ENCODE peak calls at places on chromosomes 2 and 18, in six cellular contexts. L is endothelial cell of umbilical vein; P is CD8-positive, alpha-beta T cell; K is CD8-positive, alpha-beta memory T cell; Z is Peyer's patch; C is IMR-90. S is an unnamed sample.
A peak's percentile ranks its signal among the peaks of the same experiment; 100 is the strongest.

GRCh38 chr2:42786561-42787345 is 5.6 kb downstream of the HAAO start:
- DNase-seq in L (no peak), P (no peak), K (no peak), Z (no peak), C (no peak), S (no peak)

GRCh38 chr2:233495503-233496496 is 70.8 kb downstream of the USP40 start:
- DNase-seq in C (no peak), P (no peak), K (no peak), Z (no peak), L (no peak), S (no peak)

GRCh38 chr18:61322265-61322873 is 10.9 kb upstream of the CDH20 start:
- DNase-seq in Z (peak; percentile 17), K (no peak), L (peak; percentile 53), C (peak; percentile 33), P (no peak), S (no peak)

GRCh38 chr18:59484796-59485328 is 125.8 kb upstream of the LMAN1 start:
- DNase-seq in Z (no peak), C (peak; percentile 96), L (no peak), P (no peak), K (no peak), S (no peak)

GRCh38 chr2:101803945-101804696 is 106.6 kb downstream of the MAP4K4 start:
- DNase-seq in K (no peak), L (no peak), P (no peak), C (no peak), Z (no peak), S (no peak)

GRCh38 chr2:216555274-216555673 is 56.6 kb downstream of the RPL37A start:
- DNase-seq in L (peak; percentile 42), P (no peak), Z (no peak), C (no peak), K (no peak), S (no peak)

GRCh38 chr18:8040021-8040420 is 472.9 kb downstream of the PTPRM start:
- DNase-seq in P (no peak), C (no peak), Z (no peak), K (no peak), L (no peak), S (no peak)

GRCh38 chr18:46920067-46920466 is 2.7 kb downstream of the KATNAL2 start:
- DNase-seq in C (no peak), K (no peak), L (no peak), Z (no peak), P (no peak), S (no peak)

GRCh38 chr2:223989206-223989859 is 32.1 kb downstream of the MRPL44 start:
- DNase-seq in K (no peak), P (no peak), Z (no peak), C (no peak), L (no peak), S (no peak)

GRCh38 chr2:2184549-2185249 is 146.4 kb downstream of the MYT1L start:
- DNase-seq in Z (no peak), C (no peak), P (no peak), L (no peak), K (no peak), S (no peak)

GRCh38 chr2:64626963-64627760 is 26.6 kb downstream of the SERTAD2 start:
- DNase-seq in K (no peak), L (peak; percentile 35), Z (no peak), P (no peak), C (no peak), S (no peak)

GRCh38 chr2:224983719-224984388 is 58.4 kb downstream of the DOCK10 start:
- DNase-seq in P (no peak), K (no peak), C (peak; percentile 59), L (no peak), Z (no peak), S (no peak)

GRCh38 chr2:73907840-73908452 is 15.1 kb downstream of the ACTG2 start:
- DNase-seq in P (peak; percentile 39), C (peak; percentile 62), L (no peak), K (peak; percentile 16), Z (peak; percentile 51), S (peak; percentile 23)

GRCh38 chr2:30990736-30991135 is 147.5 kb downstream of the GALNT14 start:
- DNase-seq in K (no peak), P (no peak), C (no peak), L (no peak), Z (no peak), S (no peak)

GRCh38 chr2:68766378-68766845 is 31.8 kb downstream of the ARHGAP25 start:
- DNase-seq in P (peak; percentile 56), K (peak; percentile 58), L (peak; percentile 41), C (peak; percentile 73), Z (peak; percentile 85), S (peak; percentile 37)

GRCh38 chr2:218366621-218367414 is 10.2 kb downstream of the CATIP start:
- DNase-seq in Z (no peak), K (no peak), L (no peak), P (no peak), C (no peak), S (no peak)

GRCh38 chr2:172864182-172864581 is 128.5 kb downstream of the RAPGEF4 start:
- DNase-seq in P (peak; percentile 6), C (peak; percentile 51), L (peak; percentile 29), K (no peak), Z (no peak), S (peak; percentile 27)

GRCh38 chr2:225100269-225100668 is 58.0 kb upstream of the DOCK10 start:
- DNase-seq in L (peak; percentile 12), C (peak; percentile 34), Z (no peak), P (no peak), K (no peak), S (no peak)

GRCh38 chr2:206274434-206275273 is at the start of gene ZDBF2:
- DNase-seq in P (no peak), Z (peak; percentile 31), L (peak; percentile 73), C (peak; percentile 81), K (peak; percentile 17), S (peak; percentile 30)

GRCh38 chr2:12493031-12493513 is 223.7 kb upstream of the TRIB2 start:
- DNase-seq in C (peak; percentile 93), K (no peak), P (no peak), L (peak; percentile 12), Z (no peak), S (peak; percentile 9)

GRCh38 chr2:234679766-234680687 is 183.1 kb upstream of the ARL4C start:
- DNase-seq in C (peak; percentile 99), K (no peak), Z (no peak), L (peak; percentile 93), P (no peak), S (no peak)

GRCh38 chr18:22048221-22048620 is 121.2 kb upstream of the GATA6 start:
- DNase-seq in P (no peak), K (no peak), Z (no peak), C (no peak), L (no peak), S (no peak)
- H3K9me3 ChIP-seq in P (no peaks in the 10 kb centered on the region), K (no peaks in the 10 kb centered on the region), Z (no peaks in the 10 kb centered on the region), C (no peaks in the 10 kb centered on the region), L (no peaks in the 10 kb centered on the region), S (no peaks in the 10 kb centered on the region)

DNA sequence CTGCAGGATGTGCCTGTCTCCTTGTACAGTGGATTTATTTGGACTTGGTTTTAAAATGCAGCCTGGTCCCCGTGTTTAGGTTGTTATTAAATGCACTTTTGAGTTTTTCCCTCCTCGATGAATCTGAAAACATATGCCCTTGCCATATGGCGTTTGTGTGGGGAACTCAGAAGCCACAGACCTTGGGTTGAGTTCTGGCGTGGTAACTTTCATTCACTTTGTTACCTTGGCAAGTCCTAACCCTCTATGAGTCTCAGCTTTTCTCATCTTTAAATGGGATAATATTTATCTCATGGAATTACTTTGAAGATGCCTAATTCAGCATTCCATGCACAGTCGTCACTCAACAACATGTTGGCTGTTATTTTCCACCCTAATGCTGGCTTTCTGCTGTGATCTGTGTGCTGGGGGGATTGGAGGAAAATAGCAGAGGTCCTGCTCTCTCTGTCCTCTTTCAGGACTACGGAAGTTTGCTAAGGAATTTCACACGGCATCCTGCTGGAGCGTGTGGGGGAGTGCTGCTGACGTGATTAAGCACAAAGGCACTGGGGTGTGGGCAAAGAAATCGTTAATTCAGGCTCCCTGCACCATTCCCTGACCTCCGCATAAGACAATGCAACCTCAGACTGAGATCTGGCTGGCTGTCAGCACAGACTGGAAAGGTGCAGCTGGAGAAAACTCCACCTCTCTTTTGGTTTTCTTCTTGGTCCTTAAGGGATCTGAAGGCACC is 61.7 kb downstream of the LDLRAD4 start:
- DNase-seq in L (no peak), P (no peak), C (no peak), Z (no peak), K (no peak), S (no peak)
- H3K9me3 ChIP-seq in L (no peaks in the 10 kb centered on the region), P (no peaks in the 10 kb centered on the region), C (no peaks in the 10 kb centered on the region), Z (no peaks in the 10 kb centered on the region), K (no peaks in the 10 kb centered on the region), S (no peaks in the 10 kb centered on the region)

DNA sequence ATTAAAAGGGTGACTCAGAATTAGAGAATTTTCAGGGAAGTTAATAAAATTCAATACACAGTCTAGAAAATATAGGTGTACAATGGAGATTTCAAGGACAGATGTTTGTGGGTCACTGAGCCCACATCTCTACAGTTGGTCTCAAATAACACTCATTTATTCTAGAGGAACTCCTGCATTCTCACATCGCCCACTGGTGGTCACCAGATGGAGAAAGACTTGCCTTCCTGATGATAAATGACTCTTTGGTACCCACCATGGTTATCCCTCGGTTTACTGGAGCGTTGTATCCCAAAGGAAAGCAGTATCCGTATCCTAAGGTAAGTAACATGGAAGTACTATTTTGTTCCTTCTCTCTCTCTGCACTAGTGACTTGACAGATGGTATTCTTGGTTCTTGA is 1297.1 kb downstream of the DPP10 start:
- DNase-seq in L (no peak), P (no peak), K (no peak), Z (no peak), C (no peak), S (no peak)
- H3K9me3 ChIP-seq in L (no peaks in the 10 kb centered on the region), P (peaks cover 4% of the 10 kb centered on the region), K (no peaks in the 10 kb centered on the region), Z (no peaks in the 10 kb centered on the region), C (peaks cover 3% of the 10 kb centered on the region), S (no peaks in the 10 kb centered on the region)

GRCh38 chr2:70630761-70631160 is 77.1 kb upstream of the TGFA start:
- DNase-seq in L (no peak), P (no peak), C (no peak), Z (no peak), K (no peak), S (no peak)

GRCh38 chr2:70632388-70632787 is 78.8 kb upstream of the TGFA start:
- DNase-seq in C (no peak), K (no peak), Z (no peak), L (no peak), P (no peak), S (no peak)

GRCh38 chr2:70626254-70626990 is 72.8 kb upstream of the TGFA start:
- DNase-seq in C (no peak), Z (no peak), K (no peak), P (no peak), L (no peak), S (no peak)

GRCh38 chr2:70632966-70633365 is 79.3 kb upstream of the TGFA start:
- DNase-seq in C (no peak), P (no peak), Z (no peak), L (no peak), K (no peak), S (no peak)

DNA sequence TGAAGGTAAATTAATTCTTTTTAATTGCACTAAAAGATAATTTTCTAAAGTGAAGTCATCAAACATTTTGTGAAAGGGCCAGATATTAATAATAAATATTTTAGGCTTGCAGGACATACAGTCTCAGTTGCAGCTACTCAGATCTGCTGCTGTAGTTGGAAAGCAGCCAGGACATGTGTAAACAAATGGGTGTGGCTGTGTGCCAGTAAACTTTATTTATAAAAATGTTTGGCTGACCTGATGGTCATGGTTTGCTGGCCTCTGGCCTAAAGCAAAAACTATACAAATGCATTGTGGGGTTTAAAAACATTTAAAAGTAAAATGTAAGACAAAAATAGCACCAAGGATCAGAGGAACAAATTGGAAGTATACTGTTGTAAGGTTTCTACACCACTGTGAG is 73.9 kb upstream of the TGFA start:
- DNase-seq in P (no peak), Z (no peak), L (peak; percentile 9), K (no peak), C (no peak), S (no peak)
- H3K9me3 ChIP-seq in P (no peaks in the 10 kb centered on the region), Z (no peaks in the 10 kb centered on the region), L (no peaks in the 10 kb centered on the region), K (no peaks in the 10 kb centered on the region), C (no peaks in the 10 kb centered on the region), S (no peaks in the 10 kb centered on the region)

GRCh38 chr2:72204782-72205545 is 57.3 kb upstream of the CYP26B1 start:
- DNase-seq in C (no peak), L (peak; percentile 41), K (no peak), P (no peak), Z (no peak), S (no peak)
- H3K9me3 ChIP-seq in C (no peaks in the 10 kb centered on the region), L (no peaks in the 10 kb centered on the region), K (no peaks in the 10 kb centered on the region), P (no peaks in the 10 kb centered on the region), Z (no peaks in the 10 kb centered on the region), S (no peaks in the 10 kb centered on the region)

S was measured in T-helper 17 cell.